ENCODE peak calls at places on chromosomes 2 and 18, in eight cellular contexts. A is SK-N-MC, M is MM.1S, F is mammary epithelial cell, Z is fibroblast of lung, S is neural progenitor cell, I is GM23338, V is K562. R is an unnamed sample.

GRCh38 chr2:28129955-28130695 is 239.6 kb downstream of the BABAM2 start:
- DNase-seq in A (no peak), M (no peak), F (no peak), Z (peak), S (no peak), I (no peak), V (no peak), R (no peak)

GRCh38 chr2:113010088-113010487 is 4.8 kb downstream of the IL36A start:
- DNase-seq in A (no peak), M (no peak), F (peak), Z (peak), S (no peak), I (no peak), V (no peak), R (no peak)

GRCh38 chr2:8030694-8031303 is 651.1 kb upstream of the ID2 start:
- DNase-seq in A (no peak), M (no peak), F (peak), Z (no peak), S (no peak), I (no peak), V (no peak), R (no peak)

GRCh38 chr2:128590309-128591021 is 271.8 kb upstream of the HS6ST1 start:
- DNase-seq in A (no peak), M (no peak), F (no peak), Z (no peak), S (no peak), I (no peak), V (no peak), R (no peak)

GRCh38 chr2:128313076-128313836 is 5.4 kb downstream of the HS6ST1 start:
- DNase-seq in A (no peak), M (no peak), F (peak), Z (peak), S (no peak), I (peak), V (no peak), R (peak)

GRCh38 chr2:164784376-164784775 is 57.2 kb downstream of the COBLL1 start:
- DNase-seq in A (no peak), M (no peak), F (no peak), Z (peak), S (peak), I (peak), V (no peak), R (no peak)

GRCh38 chr2:62998949-62999348 is 51.7 kb upstream of the OTX1 start:
- DNase-seq in A (no peak), M (no peak), F (peak), Z (peak), S (no peak), I (no peak), V (no peak), R (no peak)

GRCh38 chr18:57585846-57586242 is 658 bp downstream of the FECH start:
- DNase-seq in A (no peak), M (peak), F (peak), Z (peak), S (peak), I (peak), V (no peak), R (no peak)

GRCh38 chr2:45006041-45006941 is 3.0 kb downstream of the SIX2 start:
- DNase-seq in A (no peak), M (no peak), F (no peak), Z (no peak), S (peak), I (peak), V (no peak), R (no peak)

GRCh38 chr2:232353096-232353495 is 25.5 kb upstream of the ALPP start:
- DNase-seq in A (no peak), M (no peak), F (no peak), Z (no peak), S (no peak), I (no peak), V (no peak), R (no peak)

GRCh38 chr2:232350804-232351685 is 27.5 kb upstream of the ALPP start:
- DNase-seq in A (no peak), M (no peak), F (no peak), Z (no peak), S (no peak), I (peak), V (no peak), R (no peak)

GRCh38 chr2:232352511-232353091 is 25.9 kb upstream of the ALPP start:
- DNase-seq in A (no peak), M (no peak), F (no peak), Z (no peak), S (no peak), I (no peak), V (no peak), R (no peak)

GRCh38 chr2:232353660-232354059 is 24.9 kb upstream of the ALPP start:
- DNase-seq in A (no peak), M (no peak), F (no peak), Z (no peak), S (no peak), I (no peak), V (no peak), R (no peak)

DNA sequence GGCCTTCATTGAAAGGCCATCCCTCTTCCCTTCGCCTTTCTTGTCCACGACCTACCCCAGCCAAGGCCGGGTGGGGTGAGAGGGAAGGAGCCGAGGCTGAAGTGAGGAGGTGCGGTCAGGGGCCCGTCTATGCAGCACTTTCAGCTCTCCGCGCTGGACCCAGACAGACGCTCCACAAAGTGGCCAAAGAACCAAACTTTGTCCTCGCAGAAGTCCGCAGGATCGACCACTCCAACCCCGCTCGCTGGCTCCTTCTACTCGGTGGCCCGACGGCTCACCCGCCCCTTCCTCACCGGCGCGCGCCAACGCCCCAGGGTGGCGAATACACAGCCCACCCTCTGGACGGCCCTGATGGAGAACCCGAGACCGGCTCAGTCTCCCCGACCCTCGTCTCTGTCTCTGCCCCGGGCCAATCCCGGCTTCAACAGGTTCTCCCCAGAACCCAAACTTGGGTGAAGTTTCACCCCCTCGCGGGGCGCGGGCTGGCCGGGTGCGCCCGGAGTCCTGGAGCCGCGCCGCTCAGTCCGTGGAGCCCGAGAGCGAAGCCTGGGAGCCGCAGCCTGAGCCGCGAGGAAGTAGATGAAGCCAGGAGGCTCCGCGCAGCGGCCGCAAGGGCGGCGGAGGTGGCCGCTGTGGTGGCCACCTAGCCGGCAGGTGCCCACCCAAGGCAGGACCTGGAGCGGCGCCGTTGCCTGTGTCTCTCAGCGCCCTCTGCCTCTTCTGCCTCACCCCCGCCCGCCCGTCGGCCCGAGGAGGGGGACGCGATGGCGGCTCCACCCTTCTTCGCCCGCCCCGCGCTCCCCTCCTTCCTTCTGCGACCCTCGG is 26.7 kb upstream of the ALPP start:
- DNase-seq in A (no peak), M (no peak), F (no peak), Z (no peak), S (no peak), I (peak), V (no peak), R (no peak)
- TF ChIP-seq EZH2 in A (no peak), M (no peak), F (peak), Z (peak), S (no peak), I (no peak), V (no peak), R (no peak)

GRCh38 chr2:240823449-240824336 is 3.7 kb upstream of the KIF1A start:
- DNase-seq in A (no peak), M (no peak), F (no peak), Z (no peak), S (no peak), I (no peak), V (no peak), R (no peak)
- TF ChIP-seq EZH2 in A (no peak), M (no peak), F (no peak), Z (no peak), S (no peak), I (no peak), V (no peak), R (no peak)

DNA sequence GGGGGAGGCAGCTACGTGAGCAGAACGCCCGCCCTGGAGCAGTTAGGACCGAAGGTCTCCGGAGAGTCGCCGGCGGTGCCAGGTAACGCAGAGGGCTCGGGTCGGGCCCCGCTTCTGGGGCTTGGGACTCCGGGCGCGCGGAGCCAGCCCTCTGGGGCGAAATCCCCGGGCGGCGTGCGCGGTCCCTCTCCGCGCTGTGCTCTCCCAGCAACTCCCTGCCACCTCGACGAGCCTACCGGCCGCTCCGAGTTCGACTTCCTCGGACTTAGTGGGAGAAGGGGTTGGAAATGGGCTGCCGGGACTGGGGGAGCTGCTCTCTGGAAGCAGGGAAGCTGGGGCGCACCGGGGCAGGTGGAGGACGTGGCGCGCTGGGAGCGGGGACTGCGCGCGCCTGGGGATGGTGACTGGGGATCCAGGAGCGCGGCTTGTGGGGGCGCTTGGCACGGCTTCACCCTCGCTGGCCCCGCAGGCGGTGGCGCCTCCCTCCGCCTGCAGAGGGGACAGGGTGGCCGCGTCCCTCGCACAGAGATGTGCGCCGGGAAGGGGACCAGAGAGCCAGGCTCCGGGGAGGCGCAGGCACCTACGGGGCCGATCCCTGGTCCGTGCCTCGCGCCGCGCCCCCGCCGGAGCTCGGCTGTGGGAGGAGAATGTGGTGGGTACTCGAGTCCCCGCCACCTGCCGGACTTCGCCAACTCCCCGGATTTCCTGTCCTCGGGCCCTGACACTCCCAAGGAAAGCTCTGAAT is 688 bp downstream of the CDH20 start:
- DNase-seq in A (no peak), M (no peak), F (peak), Z (peak), S (peak), I (peak), V (no peak), R (peak)
- TF ChIP-seq EZH2 in A (no peak), M (no peak), F (no peak), Z (peak), S (peak), I (no peak), V (no peak), R (peak)

DNA sequence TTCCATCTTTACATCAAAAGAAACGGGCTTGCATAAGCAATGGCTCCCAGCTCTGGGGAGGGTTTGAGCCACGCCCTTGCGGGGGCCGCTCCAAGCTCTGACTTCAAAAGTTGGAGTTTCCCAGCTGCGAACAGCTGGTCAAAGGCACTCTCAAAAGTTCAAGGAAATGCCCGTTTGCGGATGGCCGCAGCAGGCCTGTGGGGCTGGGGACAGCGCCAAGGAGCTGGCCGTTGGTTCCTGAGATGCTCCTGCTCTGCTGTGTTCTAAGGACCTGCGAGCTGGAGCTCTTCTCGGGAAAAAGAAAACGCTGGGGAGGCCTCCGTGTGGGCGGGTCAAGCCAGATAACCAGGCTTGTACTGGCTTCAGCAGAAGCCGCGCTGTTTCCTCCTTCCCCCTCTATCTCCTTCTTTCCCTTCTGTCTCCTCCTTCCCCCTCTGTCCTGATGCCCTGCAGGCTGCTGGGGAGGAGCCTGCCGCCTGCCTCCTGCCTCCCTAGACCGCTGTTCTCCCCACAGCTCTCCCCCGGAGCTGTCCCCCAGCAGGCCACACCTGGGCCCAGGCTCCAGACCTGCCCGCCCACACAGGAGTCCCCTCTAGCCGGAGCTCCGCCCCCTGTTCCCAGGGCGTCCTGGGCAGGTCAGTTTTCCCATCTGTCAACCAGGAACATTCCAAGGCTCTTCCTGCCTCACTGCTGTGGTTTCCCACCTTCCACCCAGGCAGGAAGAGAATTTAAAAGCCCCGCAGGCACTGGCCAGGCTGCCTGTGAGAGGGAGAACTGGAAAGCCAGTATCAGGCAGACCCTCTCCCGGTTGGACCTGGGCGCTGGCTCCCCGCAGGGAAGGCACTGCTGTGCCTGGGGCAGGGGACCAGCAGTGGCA is 14.1 kb downstream of the KLF11 start:
- DNase-seq in A (no peak), M (no peak), F (peak), Z (peak), S (peak), I (peak), V (peak), R (peak)
- TF ChIP-seq EZH2 in A (no peak), M (no peak), F (no peak), Z (no peak), S (no peak), I (no peak), V (no peak), R (no peak)

GRCh38 chr2:42494434-42495233 is 852 bp upstream of the KCNG3 start:
- DNase-seq in A (peak), M (peak), F (peak), Z (peak), S (peak), I (peak), V (peak), R (peak)
- TF ChIP-seq EZH2 in A (no peak), M (no peak), F (peak), Z (no peak), S (no peak), I (no peak), V (no peak), R (no peak)

GRCh38 chr2:221573430-221574230 is 1.5 kb upstream of the EPHA4 start:
- DNase-seq in A (no peak), M (peak), F (peak), Z (peak), S (peak), I (peak), V (peak), R (peak)

GRCh38 chr2:221574231-221574570 is 2.1 kb upstream of the EPHA4 start:
- DNase-seq in A (no peak), M (no peak), F (no peak), Z (no peak), S (no peak), I (no peak), V (no peak), R (no peak)

GRCh38 chr2:221571391-221572179 is 519 bp downstream of the EPHA4 start:
- DNase-seq in A (no peak), M (peak), F (peak), Z (peak), S (peak), I (peak), V (no peak), R (peak)

GRCh38 chr2:221572180-221572820 is at the start of gene EPHA4:
- DNase-seq in A (peak), M (peak), F (peak), Z (peak), S (peak), I (peak), V (peak), R (peak)

DNA sequence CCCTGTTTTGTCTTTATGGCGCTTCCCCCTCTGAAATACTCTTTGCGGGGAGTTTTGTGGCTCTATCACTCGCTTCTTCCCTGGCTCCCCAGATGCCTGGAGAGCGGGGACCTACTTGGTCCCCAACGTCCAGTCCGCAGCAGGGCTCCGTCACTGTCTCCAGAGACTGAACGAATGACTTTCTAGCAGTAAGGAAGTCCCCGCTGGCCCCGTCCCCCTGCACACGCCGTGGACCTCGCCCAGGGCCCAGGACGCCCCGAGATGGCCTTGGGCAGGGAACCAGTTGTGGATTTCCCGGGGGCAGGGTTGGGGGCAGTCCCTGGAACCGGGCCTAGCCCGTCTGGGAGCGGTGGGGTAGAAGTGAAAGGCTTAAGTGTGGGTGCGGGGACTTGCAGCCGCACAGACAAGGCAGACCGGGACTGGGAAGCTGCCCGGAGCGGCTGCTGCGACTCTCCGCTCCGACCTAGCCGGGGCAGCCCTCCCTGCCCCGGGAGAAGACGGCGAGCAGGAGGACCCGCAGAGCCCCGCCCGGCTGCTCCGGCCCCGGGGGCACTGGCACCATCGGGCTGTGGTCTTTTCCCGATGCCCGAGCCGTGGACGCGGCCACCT is 821 bp upstream of the EPHA4 start:
- DNase-seq in A (no peak), M (peak), F (peak), Z (peak), S (peak), I (peak), V (no peak), R (peak)
- TF ChIP-seq EZH2 in A (no peak), M (no peak), F (no peak), Z (no peak), S (no peak), I (no peak), V (no peak), R (no peak)

DNA sequence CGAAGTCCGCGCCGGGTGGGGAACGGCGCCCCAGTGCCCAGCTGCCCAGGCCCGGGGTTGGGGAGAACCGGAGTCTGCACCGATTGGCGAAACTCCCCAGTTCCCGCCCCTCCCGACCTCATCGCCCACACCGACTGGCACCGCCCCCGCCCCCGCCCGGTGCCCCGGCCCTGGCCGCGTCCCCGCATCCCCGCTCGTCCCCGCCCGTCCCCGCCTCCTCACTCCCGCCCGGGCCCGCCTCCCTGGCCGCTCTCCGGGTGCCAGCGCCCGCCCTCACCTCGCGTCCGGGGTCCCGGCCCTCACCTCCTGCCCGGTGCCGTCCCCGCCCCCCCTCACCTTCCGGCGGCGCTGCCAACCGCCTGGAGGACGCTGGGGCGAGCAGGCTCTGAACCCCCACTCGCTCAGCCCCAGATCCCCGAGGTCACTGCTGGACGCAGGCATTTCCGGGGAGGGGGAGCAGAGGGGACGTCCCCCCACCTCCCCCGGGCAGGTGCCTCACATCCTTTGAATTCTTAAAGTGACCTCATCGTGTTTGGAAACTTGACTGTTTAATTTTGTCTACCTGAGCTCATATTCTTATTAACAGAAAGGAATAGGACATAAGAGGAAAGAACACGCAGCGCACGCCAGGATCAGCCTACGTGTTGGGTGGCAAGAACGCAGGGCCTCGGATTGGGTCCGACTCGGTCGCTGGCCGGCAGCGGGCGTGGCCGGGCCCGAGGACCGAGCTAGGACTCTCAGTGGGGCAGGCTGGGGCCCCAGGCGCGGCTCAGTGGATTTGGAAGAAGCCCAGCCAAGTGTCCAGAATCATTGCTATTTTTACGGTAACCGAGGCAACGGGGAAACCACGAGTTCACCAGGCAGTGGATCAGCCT is at the start of gene FAM110C:
- DNase-seq in A (no peak), M (no peak), F (peak), Z (peak), S (peak), I (peak), V (no peak), R (peak)
- TF ChIP-seq EZH2 in A (peak), M (no peak), F (no peak), Z (no peak), S (no peak), I (no peak), V (no peak), R (peak)

GRCh38 chr2:73174941-73175662 is 27.3 kb upstream of the NOTO start:
- DNase-seq in A (no peak), M (no peak), F (no peak), Z (no peak), S (no peak), I (no peak), V (no peak), R (no peak)
- TF ChIP-seq EZH2 in A (no peak), M (no peak), F (peak), Z (peak), S (no peak), I (peak), V (no peak), R (no peak)